ENCODE peak calls at places on chromosomes 7 and 10, in four cellular contexts. I is H1, G is HepG2, B is GM12878. K is an unnamed sample.

GRCh38 chr10:29634764-29635625 is at the start of gene SVIL:
- DNase-seq in I (no peak), G (peak; percentile 61), B (no peak), K (no peak)

GRCh38 chr10:102796407-102797176 is 40.6 kb downstream of the CYP17A1 start:
- DNase-seq in I (no peak), G (no peak), B (peak; percentile 49), K (no peak)

GRCh38 chr10:100489388-100489787 is 26.6 kb downstream of the WNT8B start:
- DNase-seq in I (no peak), G (no peak), B (no peak), K (no peak)

GRCh38 chr7:8260871-8261707 is 878 bp downstream of the ICA1 start:
- DNase-seq in I (no peak), G (no peak), B (no peak), K (no peak)

GRCh38 chr10:11511325-11511724 is 100.1 kb downstream of the USP6NL start:
- DNase-seq in I (no peak), G (no peak), B (no peak), K (no peak)

GRCh38 chr7:100162874-100163533 is 4.5 kb upstream of the TRAPPC14 start:
- DNase-seq in I (no peak), G (no peak), B (no peak), K (no peak)

GRCh38 chr10:21060626-21061025 is 163.5 kb upstream of the NEBL start:
- DNase-seq in I (no peak), G (no peak), B (no peak), K (no peak)

GRCh38 chr10:485776-486572 is 203.5 kb downstream of the DIP2C start:
- DNase-seq in I (no peak), G (no peak), B (no peak), K (no peak)

GRCh38 chr7:46178685-46179084 is 257.6 kb upstream of the IGFBP3 start:
- DNase-seq in I (peak; percentile 19), G (no peak), B (no peak), K (no peak)

GRCh38 chr10:69682955-69683474 is 53.0 kb downstream of the FAM241B start:
- DNase-seq in I (no peak), G (no peak), B (no peak), K (no peak)

GRCh38 chr7:1242129-1242572 is 9.5 kb downstream of the UNCX start:
- DNase-seq in I (no peak), G (no peak), B (no peak), K (no peak)

GRCh38 chr10:132043861-132044695 is 21.7 kb upstream of the JAKMIP3 start:
- DNase-seq in I (no peak), G (no peak), B (no peak), K (no peak)

GRCh38 chr7:128425851-128426250 is 16.1 kb upstream of the IMPDH1 start:
- DNase-seq in I (no peak), G (peak; percentile 49), B (no peak), K (peak; percentile 57)

GRCh38 chr10:80518143-80518806 is 19.4 kb upstream of the SH2D4B start:
- DNase-seq in I (no peak), G (no peak), B (no peak), K (no peak)

GRCh38 chr10:105262666-105263065 is 621.6 kb downstream of the SORCS3 start:
- DNase-seq in I (no peak), G (no peak), B (no peak), K (no peak)

GRCh38 chr10:73860050-73860491 is 14.3 kb downstream of the CAMK2G start:
- DNase-seq in I (no peak), G (no peak), B (no peak), K (no peak)

GRCh38 chr10:127424594-127425264 is 124.4 kb upstream of the NPS start:
- DNase-seq in I (no peak), G (no peak), B (no peak), K (no peak)

GRCh38 chr10:48414160-48414559 is 107.7 kb downstream of the MAPK8 start:
- DNase-seq in I (no peak), G (no peak), B (no peak), K (no peak)

GRCh38 chr7:74199551-74200355 is 10.1 kb upstream of the LAT2 start:
- DNase-seq in I (no peak), G (no peak), B (no peak), K (no peak)

GRCh38 chr10:68861253-68861652 is 33.9 kb downstream of the STOX1 start:
- DNase-seq in I (no peak), G (no peak), B (no peak), K (no peak)

GRCh38 chr10:6643962-6644361 is 63.9 kb upstream of the PRKCQ start:
- DNase-seq in I (no peak), G (no peak), B (no peak), K (no peak)

GRCh38 chr7:69654381-69654780 is 56.1 kb downstream of the AUTS2 start:
- DNase-seq in I (no peak), G (no peak), B (no peak), K (no peak)

GRCh38 chr7:5545529-5545928 is 121.9 kb upstream of the TNRC18 start:
- DNase-seq in I (no peak), G (no peak), B (no peak), K (no peak)

GRCh38 chr7:38070718-38071117 is 107.3 kb upstream of the STARD3NL start:
- DNase-seq in I (no peak), G (no peak), B (no peak), K (peak; percentile 76)

GRCh38 chr7:28096713-28097112 is 83.9 kb downstream of the JAZF1 start:
- DNase-seq in I (no peak), G (peak; percentile 27), B (peak; percentile 12), K (peak; percentile 50)

GRCh38 chr10:120400601-120401000 is 56.4 kb upstream of the PLPP4 start:
- DNase-seq in I (no peak), G (no peak), B (no peak), K (no peak)

GRCh38 chr7:141071260-141071854 is 2.5 kb upstream of the TMEM178B start:
- DNase-seq in I (peak; percentile 54), G (peak; percentile 7), B (no peak), K (peak; percentile 71)

GRCh38 chr7:92717982-92718716 is 118.2 kb downstream of the CDK6 start:
- DNase-seq in I (no peak), G (peak; percentile 20), B (no peak), K (no peak)
- TF ChIP-seq ZNF274 in I (no peak), G (no peak), B (no peak), K (no peak)

DNA sequence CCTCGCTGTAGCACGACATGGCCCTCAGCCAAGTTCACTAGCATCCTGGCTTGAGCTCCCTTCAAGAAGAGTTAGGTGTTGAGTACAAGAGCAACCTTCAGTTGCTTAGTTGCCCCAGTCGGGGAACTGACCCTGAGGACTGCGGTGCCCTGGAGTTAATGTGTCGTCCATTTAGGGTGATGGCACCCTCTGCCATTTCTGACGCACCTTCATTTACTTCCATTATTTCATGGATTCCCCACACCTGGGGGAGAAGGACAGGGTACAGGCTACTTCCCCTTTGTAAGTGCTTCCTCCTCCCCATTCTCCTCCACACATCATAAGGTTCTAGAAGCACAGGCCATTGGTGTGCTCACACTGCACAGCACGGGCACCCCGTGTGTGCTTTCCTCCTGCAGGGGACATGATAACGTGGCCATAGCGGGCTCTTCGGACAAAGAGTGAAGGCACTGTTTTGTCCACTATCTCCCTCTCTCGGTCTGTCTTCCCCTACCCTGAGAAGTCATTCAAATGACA is 1.8 kb downstream of the ALOX5 start:
- DNase-seq in I (no peak), G (no peak), B (no peak), K (no peak)
- TF ChIP-seq SUZ12 in I (no peak), G (no peak), B (no peak), K (no peak)

DNA sequence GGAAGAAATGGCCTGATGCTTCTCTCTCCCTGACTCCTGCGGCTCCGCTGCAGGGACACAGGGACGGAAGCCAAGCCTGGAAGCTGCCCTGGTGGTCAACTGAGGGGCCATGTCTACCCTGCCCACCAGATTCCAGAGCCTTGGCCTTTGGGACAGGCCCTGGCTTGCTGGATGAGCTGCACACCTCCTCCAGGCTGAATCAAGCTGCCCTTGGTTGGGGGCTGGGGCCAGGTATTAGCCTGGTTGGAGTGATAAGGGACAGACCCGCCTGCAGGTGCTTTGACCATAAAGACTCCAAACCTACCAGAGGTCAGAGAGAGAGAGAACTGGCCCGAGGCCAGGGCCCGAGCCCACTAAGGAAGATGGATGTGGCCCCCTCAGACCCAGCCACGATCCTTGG is 30.1 kb downstream of the CRHR2 start:
- DNase-seq in I (no peak), G (no peak), B (no peak), K (no peak)
- H3K4me1 ChIP-seq in I (no peaks in the 10 kb centered on the region), G (peaks cover 11% of the 10 kb centered on the region), B (no peaks in the 10 kb centered on the region), K (peaks cover 3% of the 10 kb centered on the region)

GRCh38 chr7:49773082-49773938 is at the start of gene VWC2:
- DNase-seq in I (no peak), G (no peak), B (no peak), K (no peak)
- TF ChIP-seq ZNF274 in I (no peak), G (no peak), B (no peak), K (no peak)

GRCh38 chr10:97519342-97519741 is 20.6 kb downstream of the UBTD1 start:
- DNase-seq in I (no peak), G (no peak), B (no peak), K (no peak)

GRCh38 chr10:97520520-97520919 is 21.8 kb downstream of the UBTD1 start:
- DNase-seq in I (no peak), G (no peak), B (no peak), K (no peak)

GRCh38 chr10:97522071-97522470 is 23.3 kb downstream of the UBTD1 start:
- DNase-seq in I (no peak), G (no peak), B (no peak), K (no peak)

GRCh38 chr10:97522937-97523336 is 24.2 kb downstream of the UBTD1 start:
- DNase-seq in I (no peak), G (no peak), B (no peak), K (no peak)

DNA sequence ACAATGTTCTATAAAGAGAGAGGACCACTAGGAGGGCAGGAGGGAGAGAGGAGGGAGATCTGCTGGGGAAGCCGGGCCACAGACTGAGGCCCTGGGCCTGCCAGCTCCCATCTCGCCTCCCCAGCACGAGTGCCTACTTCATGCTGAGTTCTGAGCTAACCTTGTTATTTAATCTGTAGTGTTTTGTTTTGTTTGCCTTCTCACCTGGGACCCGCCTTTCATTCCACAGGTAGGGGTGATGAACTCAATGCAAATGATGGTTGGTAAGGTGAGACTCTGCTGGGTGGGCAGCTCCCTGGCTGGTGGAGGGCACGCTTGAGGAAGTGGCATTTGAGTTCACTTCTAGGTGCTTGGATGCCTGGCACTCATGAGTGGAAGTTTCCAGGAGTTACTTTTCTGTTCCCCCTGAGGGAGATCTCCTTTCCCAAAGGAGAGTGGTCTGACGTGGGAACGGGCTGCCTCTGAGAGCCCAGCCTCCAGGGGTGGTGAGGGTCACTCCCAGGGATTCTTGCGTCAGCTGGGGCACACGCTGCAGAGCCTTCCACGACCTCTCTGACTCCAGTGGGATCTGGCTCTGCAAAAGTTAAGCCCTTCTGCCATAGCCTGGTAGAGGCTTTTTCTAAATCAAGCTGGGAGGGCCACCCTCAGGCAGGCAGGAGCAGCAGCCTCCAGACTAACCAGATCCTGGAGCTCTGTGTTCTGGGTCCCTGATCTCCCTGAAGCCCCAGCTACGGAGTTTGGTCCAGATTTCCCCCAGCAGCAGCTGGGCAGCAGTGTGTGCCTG is 22.4 kb downstream of the UBTD1 start:
- DNase-seq in I (no peak), G (no peak), B (no peak), K (no peak)
- TF ChIP-seq SUZ12 in I (no peak), G (no peak), B (no peak), K (no peak)